ENCODE peak calls at places on chromosomes 1 and 21, in nine cellular contexts. W, P, T, N, Y, M, E, S and Q are unnamed samples.

GRCh38 chr1:39761557-39762260 is 9.4 kb downstream of the OXCT2 start:
- DNase-seq in W (no peak), P (no peak), T (no peak), N (no peak), Y (no peak), M (no peak), E (no peak), S (no peak), Q (no peak)

GRCh38 chr1:231540847-231541246 is 12.4 kb downstream of the TSNAX start:
- DNase-seq in W (no peak), P (no peak), T (no peak), N (no peak), Y (no peak), M (no peak), E (no peak), S (no peak), Q (no peak)

GRCh38 chr1:156191292-156191954 is 2.5 kb upstream of the SLC25A44 start:
- DNase-seq in W (no peak), P (no peak), T (no peak), N (no peak), Y (no peak), M (no peak), E (no peak), S (no peak), Q (no peak)

GRCh38 chr1:31556481-31557006 is 19.8 kb upstream of the TINAGL1 start:
- DNase-seq in W (no peak), P (no peak), T (no peak), N (no peak), Y (no peak), M (no peak), E (no peak), S (no peak), Q (no peak)

GRCh38 chr1:19091539-19091938 is 118.5 kb downstream of the UBR4 start:
- DNase-seq in W (peak; percentile 54), P (no peak), T (no peak), N (no peak), Y (no peak), M (no peak), E (no peak), S (no peak), Q (no peak)

GRCh38 chr1:46137901-46138300 is 5.5 kb upstream of the PIK3R3 start:
- DNase-seq in W (peak; percentile 57), P (no peak), T (no peak), N (no peak), Y (no peak), M (peak; percentile 27), E (no peak), S (peak; percentile 67), Q (no peak)

GRCh38 chr1:162548170-162548569 is 13.4 kb upstream of the UAP1 start:
- DNase-seq in W (no peak), P (no peak), T (no peak), N (peak; percentile 65), Y (no peak), M (no peak), E (no peak), S (peak; percentile 64), Q (peak; percentile 73)

GRCh38 chr1:186482661-186483255 is 21.8 kb upstream of the PDC start:
- DNase-seq in W (peak; percentile 22), P (peak; percentile 54), T (no peak), N (no peak), Y (no peak), M (peak; percentile 75), E (peak; percentile 51), S (peak; percentile 64), Q (peak; percentile 34)

GRCh38 chr1:37763791-37764741 is 854 bp downstream of the EPHA10 start:
- DNase-seq in W (peak; percentile 47), P (no peak), T (no peak), N (no peak), Y (no peak), M (peak; percentile 74), E (no peak), S (peak; percentile 30), Q (no peak)

GRCh38 chr1:160646192-160646591 is 652 bp downstream of the SLAMF1 start:
- DNase-seq in W (no peak), P (no peak), T (no peak), N (no peak), Y (no peak), M (no peak), E (no peak), S (no peak), Q (no peak)

GRCh38 chr1:244341455-244342450 is 110.0 kb downstream of the ADSS2 start:
- DNase-seq in W (no peak), P (no peak), T (no peak), N (no peak), Y (no peak), M (peak; percentile 95), E (no peak), S (peak; percentile 58), Q (no peak)

GRCh38 chr1:190484045-190484444 is 6.4 kb upstream of the BRINP3 start:
- DNase-seq in W (no peak), P (no peak), T (no peak), N (no peak), Y (no peak), M (peak; percentile 39), E (no peak), S (no peak), Q (no peak)

GRCh38 chr21:33011462-33011861 is 14.3 kb upstream of the OLIG2 start:
- DNase-seq in W (peak; percentile 24), P (no peak), T (no peak), N (peak; percentile 70), Y (no peak), M (no peak), E (no peak), S (peak; percentile 70), Q (peak; percentile 58)

GRCh38 chr1:172588296-172589291 is 55.6 kb downstream of the SUCO start:
- DNase-seq in W (peak; percentile 55), P (no peak), T (no peak), N (peak; percentile 49), Y (no peak), M (no peak), E (no peak), S (peak; percentile 95), Q (peak; percentile 43)

GRCh38 chr1:84689514-84690396 is 506 bp downstream of the SSX2IP start:
- DNase-seq in W (peak; percentile 22), P (peak; percentile 33), T (no peak), N (no peak), Y (no peak), M (peak; percentile 55), E (peak; percentile 25), S (peak; percentile 44), Q (no peak)

GRCh38 chr1:58784758-58785423 is 1.0 kb upstream of the JUN start:
- DNase-seq in W (peak; percentile 81), P (peak; percentile 22), T (peak; percentile 84), N (peak; percentile 76), Y (peak; percentile 81), M (peak; percentile 89), E (peak; percentile 78), S (peak; percentile 94), Q (peak; percentile 90)

GRCh38 chr21:42556960-42557359 is 43.3 kb downstream of the SLC37A1 start:
- DNase-seq in W (no peak), P (no peak), T (no peak), N (no peak), Y (no peak), M (no peak), E (no peak), S (no peak), Q (no peak)

GRCh38 chr21:38760017-38760761 is 45.5 kb upstream of the ETS2 start:
- DNase-seq in W (no peak), P (no peak), T (no peak), N (no peak), Y (no peak), M (peak; percentile 74), E (no peak), S (peak; percentile 77), Q (no peak)

GRCh38 chr21:45055861-45056260 is 18.5 kb upstream of the ADARB1 start:
- DNase-seq in W (peak; percentile 71), P (no peak), T (no peak), N (no peak), Y (no peak), M (no peak), E (no peak), S (peak; percentile 41), Q (no peak)

GRCh38 chr1:1123581-1124507 is 8.0 kb upstream of the C1orf159 start:
- DNase-seq in W (peak; percentile 79), P (no peak), T (no peak), N (no peak), Y (no peak), M (no peak), E (no peak), S (peak; percentile 8), Q (no peak)

GRCh38 chr1:104189207-104189606 is 439.5 kb downstream of the AMY1C start:
- DNase-seq in W (no peak), P (no peak), T (no peak), N (no peak), Y (no peak), M (no peak), E (no peak), S (no peak), Q (no peak)

GRCh38 chr1:62530516-62531154 is 66.7 kb upstream of the ANGPTL3 start:
- DNase-seq in W (no peak), P (no peak), T (no peak), N (no peak), Y (no peak), M (peak; percentile 76), E (no peak), S (peak; percentile 32), Q (no peak)

GRCh38 chr1:113276507-113276906 is 113.8 kb upstream of the MAGI3 start:
- DNase-seq in W (no peak), P (no peak), T (no peak), N (no peak), Y (no peak), M (peak; percentile 49), E (no peak), S (no peak), Q (no peak)

GRCh38 chr1:201783067-201783466 is 45.9 kb upstream of the IPO9 start:
- DNase-seq in W (no peak), P (no peak), T (no peak), N (no peak), Y (no peak), M (no peak), E (no peak), S (no peak), Q (no peak)

GRCh38 chr1:97433520-97434175 is 487.2 kb downstream of the DPYD start:
- DNase-seq in W (peak; percentile 12), P (no peak), T (no peak), N (peak; percentile 76), Y (no peak), M (no peak), E (no peak), S (peak; percentile 88), Q (peak; percentile 71)

GRCh38 chr21:46116189-46116845 is 18.4 kb downstream of the COL6A2 start:
- DNase-seq in W (no peak), P (no peak), T (no peak), N (no peak), Y (peak; percentile 8), M (no peak), E (peak; percentile 17), S (no peak), Q (no peak)

GRCh38 chr1:116066868-116067563 is 44.2 kb upstream of the MAB21L3 start:
- DNase-seq in W (peak; percentile 14), P (no peak), T (no peak), N (peak; percentile 63), Y (no peak), M (peak; percentile 59), E (no peak), S (peak; percentile 43), Q (peak; percentile 71)

GRCh38 chr1:147238925-147239820 is 3.3 kb upstream of the CHD1L start:
- DNase-seq in W (no peak), P (no peak), T (no peak), N (no peak), Y (no peak), M (no peak), E (no peak), S (no peak), Q (no peak)

GRCh38 chr1:98391175-98391574 is 270.3 kb upstream of the SNX7 start:
- DNase-seq in W (no peak), P (no peak), T (no peak), N (no peak), Y (no peak), M (no peak), E (no peak), S (no peak), Q (no peak)

GRCh38 chr1:3530931-3531818 is 76.7 kb downstream of the ARHGEF16 start:
- DNase-seq in W (peak; percentile 45), P (peak; percentile 39), T (no peak), N (no peak), Y (peak; percentile 72), M (peak; percentile 93), E (no peak), S (peak; percentile 63), Q (no peak)

GRCh38 chr1:18941221-18942141 is 15.0 kb downstream of the IFFO2 start:
- DNase-seq in W (no peak), P (no peak), T (no peak), N (no peak), Y (no peak), M (peak; percentile 67), E (no peak), S (peak; percentile 98), Q (no peak)